ENCODE peak calls at places on chromosomes 1 and 21, in eight cellular contexts. G is AG04450, E is psoas muscle, L is suprapubic skin, U is GM12878, T is brain microvascular endothelial cell, S is A549, M is right lobe of liver. X is an unnamed sample.

GRCh38 chr21:38691626-38692025 is 114.1 kb upstream of the ETS2 start:
- DNase-seq in T (no peak), L (no peak), M (no peak), U (no peak), G (no peak), S (no peak), E (no peak), X (no peak)

GRCh38 chr1:208265525-208265924 is 21.3 kb upstream of the PLXNA2 start:
- DNase-seq in L (no peak), T (no peak), S (no peak), G (no peak), M (no peak), U (no peak), E (no peak), X (no peak)

GRCh38 chr1:109248797-109249629 is at the start of gene CELSR2:
- DNase-seq in E (peak; percentile 77), M (peak; percentile 69), S (peak; percentile 56), T (peak; percentile 15), U (no peak), L (peak; percentile 80), G (no peak), X (no peak)

GRCh38 chr1:117562581-117563491 is 43.0 kb upstream of the TENT5C start:
- DNase-seq in T (no peak), E (no peak), G (no peak), L (peak; percentile 69), S (no peak), U (no peak), M (no peak), X (no peak)

GRCh38 chr1:184022651-184023050 is 14.9 kb downstream of the COLGALT2 start:
- DNase-seq in M (no peak), E (no peak), U (no peak), S (no peak), T (no peak), L (no peak), G (peak; percentile 27), X (no peak)

GRCh38 chr1:41482906-41483895 is 1.3 kb downstream of the EDN2 start:
- DNase-seq in T (no peak), L (no peak), M (peak; percentile 40), G (no peak), E (peak; percentile 71), S (no peak), U (no peak), X (peak; percentile 24)

GRCh38 chr1:113657126-113657525 is 102.2 kb downstream of the PHTF1 start:
- DNase-seq in M (no peak), G (no peak), E (no peak), T (no peak), S (no peak), L (no peak), U (no peak), X (no peak)

GRCh38 chr1:28437924-28438699 is 67.7 kb upstream of the RCC1 start:
- DNase-seq in L (peak; percentile 85), U (no peak), E (peak; percentile 89), M (peak; percentile 80), S (peak; percentile 86), T (peak; percentile 89), G (peak; percentile 90), X (peak; percentile 89)

GRCh38 chr1:26471498-26472329 is 526 bp upstream of the HMGN2 start:
- DNase-seq in G (peak; percentile 32), S (peak; percentile 76), E (peak; percentile 83), M (peak; percentile 81), U (no peak), T (peak; percentile 53), L (peak; percentile 88), X (no peak)

GRCh38 chr1:115089443-115090340 is at the start of gene TSPAN2:
- DNase-seq in G (peak; percentile 20), U (no peak), S (peak; percentile 54), M (peak; percentile 67), L (no peak), E (peak; percentile 64), T (peak; percentile 28), X (no peak)

GRCh38 chr1:55329091-55329490 is 113.9 kb upstream of the USP24 start:
- DNase-seq in T (no peak), G (no peak), U (no peak), S (no peak), E (peak; percentile 57), L (no peak), M (no peak), X (no peak)

GRCh38 chr1:1598051-1598719 is 1.8 kb downstream of the FNDC10 start:
- DNase-seq in G (no peak), S (no peak), U (no peak), E (peak; percentile 49), M (no peak), L (no peak), T (no peak), X (no peak)

GRCh38 chr1:109635862-109636200 is 16.2 kb downstream of the AMPD2 start:
- DNase-seq in M (no peak), T (no peak), U (no peak), L (peak; percentile 8), G (no peak), S (no peak), E (no peak), X (no peak)

GRCh38 chr1:16348414-16349182 is 3.7 kb downstream of the FBXO42 start:
- DNase-seq in L (peak; percentile 21), G (peak; percentile 51), T (peak; percentile 54), M (no peak), S (peak; percentile 47), U (no peak), E (no peak), X (no peak)

GRCh38 chr1:59081181-59081580 is 215.7 kb upstream of the FGGY start:
- DNase-seq in L (no peak), T (no peak), G (no peak), U (no peak), E (no peak), M (no peak), S (no peak), X (no peak)

GRCh38 chr1:115545791-115546733 is 95.7 kb upstream of the VANGL1 start:
- DNase-seq in E (no peak), G (peak; percentile 83), M (no peak), S (peak; percentile 79), T (peak; percentile 94), L (no peak), U (no peak), X (peak; percentile 66)

GRCh38 chr1:14522331-14523241 is 75.9 kb upstream of the KAZN start:
- DNase-seq in S (peak; percentile 11), U (no peak), E (peak; percentile 54), G (peak; percentile 27), L (peak; percentile 84), M (no peak), T (peak; percentile 6), X (peak; percentile 57)

GRCh38 chr1:159054427-159054826 is 22.1 kb downstream of the AIM2 start:
- DNase-seq in L (no peak), T (no peak), G (no peak), M (no peak), E (no peak), S (no peak), U (no peak), X (no peak)

DNA sequence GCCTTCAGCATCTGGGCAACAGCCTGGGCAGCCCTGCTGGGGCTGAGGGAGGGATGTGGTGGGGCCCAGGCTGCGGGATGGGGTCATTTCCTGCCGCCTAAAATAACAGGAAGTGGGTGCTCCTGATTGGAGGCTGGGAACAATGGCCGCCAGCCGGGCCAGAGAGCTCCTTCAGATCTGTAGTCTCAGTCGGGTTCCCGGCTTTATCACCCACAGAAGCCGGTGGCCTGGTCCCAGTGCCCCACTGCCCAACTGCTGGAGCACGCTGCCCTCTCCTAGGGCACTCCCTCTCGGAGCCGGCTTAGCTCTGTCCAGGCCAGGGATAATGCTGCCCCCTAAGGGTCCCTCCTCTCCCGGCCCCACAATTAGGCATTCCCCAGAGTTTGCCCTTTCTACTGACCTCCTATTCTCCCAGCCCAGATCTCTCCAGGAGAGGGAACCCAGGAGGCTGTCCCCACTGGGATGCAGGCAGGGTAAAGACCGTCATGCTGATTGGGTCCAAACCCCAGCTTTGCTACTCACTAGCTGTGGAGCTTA is 5.1 kb downstream of the MAP7D1 start:
- DNase-seq in S (peak; percentile 47), G (no peak), U (no peak), E (peak; percentile 83), T (peak; percentile 39), M (peak; percentile 69), L (peak; percentile 88), X (no peak)
- TF ChIP-seq CTCF in S (peak; percentile 37), G (peak; percentile 56), U (peak; percentile 32), E (peak; percentile 28), T (peak; percentile 65), M (no peak), L (no peak), X (peak; percentile 40)

DNA sequence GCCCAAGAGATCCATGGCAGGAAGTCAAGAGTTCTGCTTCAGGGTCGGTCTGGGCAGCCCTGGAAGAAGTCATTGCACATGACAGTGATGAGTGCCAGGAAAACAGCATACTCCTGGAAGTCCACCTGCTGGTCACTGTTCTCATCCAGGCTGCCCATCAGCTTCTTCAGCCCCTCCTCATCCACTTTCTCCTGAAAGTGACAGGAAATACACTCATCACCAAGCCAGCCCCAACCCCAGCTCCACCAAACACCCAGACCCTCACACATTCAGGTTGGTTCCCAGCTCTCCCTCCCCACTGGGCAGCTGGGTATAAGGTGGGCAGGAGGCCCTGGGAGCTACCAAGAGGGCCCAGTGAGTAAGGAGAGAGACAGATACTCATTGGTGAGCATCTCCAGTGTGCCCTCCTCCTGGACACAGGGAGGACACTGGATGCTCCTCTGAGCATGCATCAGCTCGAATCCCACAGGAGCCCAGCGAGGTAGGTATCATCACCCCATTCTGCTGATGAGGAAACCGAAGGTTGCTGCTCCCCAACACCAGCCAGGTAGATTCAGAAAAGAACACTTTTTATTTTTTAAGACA is 4.2 kb downstream of the S100A2 start:
- DNase-seq in U (no peak), E (peak; percentile 20), L (no peak), T (no peak), M (no peak), G (no peak), S (no peak), X (no peak)
- TF ChIP-seq CTCF in U (no peak), E (no peak), L (no peak), T (no peak), M (no peak), G (no peak), S (no peak), X (no peak)

DNA sequence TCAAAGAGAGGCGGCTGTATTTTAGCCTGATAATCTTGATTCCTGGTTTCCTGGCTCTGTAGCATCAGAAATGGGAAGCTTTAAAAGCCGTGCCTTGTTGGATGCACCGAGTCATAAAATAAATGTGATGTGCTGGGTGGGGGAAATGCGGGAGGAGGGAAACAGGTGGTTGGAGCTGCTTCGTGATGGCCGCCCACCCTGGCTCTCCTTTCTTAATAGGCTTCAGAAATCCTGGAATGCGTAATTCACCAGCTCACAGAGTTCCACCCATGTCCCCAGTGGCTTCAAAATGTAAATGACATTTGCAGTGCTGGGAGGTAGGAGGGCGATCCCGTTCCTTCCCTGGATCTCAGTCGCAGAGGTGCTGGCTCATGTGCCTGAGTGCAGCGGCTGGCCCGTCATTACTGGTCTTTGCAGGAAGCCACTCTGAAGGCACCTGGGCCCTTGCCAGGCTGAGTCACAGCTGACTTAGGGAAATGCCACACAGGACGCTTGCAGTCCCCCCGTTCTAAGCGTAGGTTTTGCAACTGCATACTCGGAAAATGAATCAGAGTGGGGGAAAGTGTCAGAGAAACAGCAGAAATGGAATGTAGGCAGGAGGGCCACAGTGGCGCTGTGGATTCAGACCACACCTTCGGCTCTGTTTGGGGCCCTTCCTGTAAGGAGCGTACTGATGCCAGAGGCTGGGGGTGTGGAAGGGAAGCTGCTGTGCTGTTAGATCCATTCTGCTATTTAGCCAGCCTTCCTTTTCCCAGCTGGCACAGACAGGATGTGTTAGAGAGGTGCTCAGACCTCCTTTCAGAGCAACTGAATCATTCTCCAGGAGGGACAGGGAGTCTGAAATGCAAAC is 37.6 kb downstream of the GALNT2 start:
- DNase-seq in S (peak; percentile 98), G (peak; percentile 95), U (peak; percentile 69), M (peak; percentile 94), L (peak; percentile 96), E (peak; percentile 99), T (peak; percentile 98), X (peak; percentile 94)
- TF ChIP-seq CTCF in S (no peak), G (no peak), U (no peak), M (peak; percentile 25), L (no peak), E (no peak), T (peak; percentile 37), X (no peak)

GRCh38 chr1:50426108-50426700 is 3.0 kb upstream of the DMRTA2 start:
- DNase-seq in L (no peak), E (no peak), T (no peak), G (no peak), S (no peak), M (no peak), U (no peak), X (no peak)
- TF ChIP-seq CTCF in L (no peak), E (no peak), T (no peak), G (no peak), S (no peak), M (no peak), U (no peak), X (no peak)

X was measured in AG09319.